ENCODE peak calls at places on chromosomes 6 and 20, in six cellular contexts. X is ovary, I is sigmoid colon, E is K562, J is uterus, Q is hepatocyte. P is an unnamed sample.

GRCh38 chr6:71676298-71676697 is 210.1 kb upstream of the RIMS1 start:
- DNase-seq in X (no peak), I (no peak), E (no peak), J (no peak), Q (no peak), P (no peak)

GRCh38 chr20:57968111-57968510 is 258.3 kb upstream of the PMEPA1 start:
- DNase-seq in X (no peak), I (no peak), E (no peak), J (no peak), Q (no peak), P (no peak)

GRCh38 chr20:63252157-63252780 is 2.0 kb downstream of the NKAIN4 start:
- DNase-seq in X (no peak), I (no peak), E (no peak), J (no peak), Q (no peak), P (no peak)

GRCh38 chr6:84766796-84767590 is 2.6 kb upstream of the TBX18 start:
- DNase-seq in X (no peak), I (no peak), E (no peak), J (no peak), Q (no peak), P (no peak)

GRCh38 chr20:8375898-8376297 is 243.8 kb downstream of the PLCB1 start:
- DNase-seq in X (no peak), I (no peak), E (no peak), J (no peak), Q (no peak), P (no peak)

GRCh38 chr6:120055071-120055470 is 705.5 kb upstream of the MAN1A1 start:
- DNase-seq in X (no peak), I (no peak), E (no peak), J (no peak), Q (no peak), P (no peak)

GRCh38 chr6:51887859-51888258 is 199.6 kb downstream of the PKHD1 start:
- DNase-seq in X (no peak), I (no peak), E (no peak), J (no peak), Q (no peak), P (no peak)

GRCh38 chr20:63428906-63429575 is 43.4 kb downstream of the KCNQ2 start:
- DNase-seq in X (no peak), I (no peak), E (no peak), J (no peak), Q (no peak), P (no peak)

GRCh38 chr20:47438464-47439381 is 63.0 kb upstream of the NCOA3 start:
- DNase-seq in X (no peak), I (no peak), E (peak; percentile 77), J (no peak), Q (peak; percentile 58), P (no peak)

GRCh38 chr6:4316867-4317400 is 181.6 kb upstream of the ECI2 start:
- DNase-seq in X (no peak), I (no peak), E (no peak), J (peak; percentile 46), Q (peak; percentile 29), P (no peak)
- H3K27ac ChIP-seq in X (no peak overlapping the region), I (peak overlapping the region; percentile 40), E (no peak overlapping the region), J (peak overlapping the region; percentile 42), Q (peak overlapping the region; percentile 59), P (peak overlapping the region; percentile 54)

GRCh38 chr20:50338479-50339195 is 148.0 kb downstream of the CEBPB start:
- DNase-seq in X (no peak), I (peak; percentile 61), E (peak; percentile 52), J (no peak), Q (no peak), P (no peak)
- H3K4me3 ChIP-seq in X (peak overlapping the region; percentile 12), I (no peak overlapping the region), E (no peak overlapping the region), J (peak overlapping the region; percentile 15), Q (no peak overlapping the region), P (no peak overlapping the region)

DNA sequence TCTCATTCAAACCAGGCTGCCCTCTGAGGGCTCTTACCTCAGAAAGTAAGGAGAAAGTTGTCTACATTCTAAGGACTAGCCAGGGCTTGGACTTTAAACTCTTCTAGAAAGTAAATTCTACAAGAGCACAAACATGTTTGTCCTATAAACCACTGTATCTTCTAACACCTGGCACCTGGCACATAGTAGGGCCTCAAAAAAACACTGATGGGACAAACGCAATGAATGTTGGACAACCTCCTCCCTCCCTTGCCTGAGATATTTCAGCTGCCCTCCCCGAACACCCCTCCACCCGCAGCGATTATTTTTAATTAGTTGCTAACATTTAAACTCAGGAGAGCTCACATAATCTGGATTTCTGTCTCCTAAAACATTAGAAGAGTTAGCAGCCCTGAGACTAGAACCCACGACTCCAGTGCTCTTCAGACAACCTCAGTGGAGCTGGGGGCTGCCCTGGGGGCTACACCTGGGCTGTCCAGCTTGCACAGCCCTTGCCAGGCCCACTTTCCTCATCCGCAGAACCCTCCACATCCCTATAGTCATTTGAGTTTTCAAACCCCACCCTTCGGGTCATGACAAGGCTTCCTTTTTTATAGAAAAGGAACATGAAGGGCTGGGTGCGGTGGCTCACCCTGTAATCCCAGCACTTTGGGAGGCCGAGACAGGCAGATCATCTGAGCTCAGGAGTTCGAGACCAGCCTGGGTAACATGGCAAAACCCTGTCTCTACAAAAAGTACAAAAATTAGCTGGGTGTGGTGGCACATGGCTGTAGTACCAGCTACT is 4.9 kb downstream of the HCK start:
- DNase-seq in X (no peak), I (no peak), E (no peak), J (no peak), Q (no peak), P (no peak)
- H3K27me3 ChIP-seq in X (no peaks in the 10 kb centered on the region), I (peaks cover 72% of the 10 kb centered on the region), E (peaks cover 47% of the 10 kb centered on the region), J (peaks cover 14% of the 10 kb centered on the region), Q (peaks cover 74% of the 10 kb centered on the region), P (peaks cover 17% of the 10 kb centered on the region)

DNA sequence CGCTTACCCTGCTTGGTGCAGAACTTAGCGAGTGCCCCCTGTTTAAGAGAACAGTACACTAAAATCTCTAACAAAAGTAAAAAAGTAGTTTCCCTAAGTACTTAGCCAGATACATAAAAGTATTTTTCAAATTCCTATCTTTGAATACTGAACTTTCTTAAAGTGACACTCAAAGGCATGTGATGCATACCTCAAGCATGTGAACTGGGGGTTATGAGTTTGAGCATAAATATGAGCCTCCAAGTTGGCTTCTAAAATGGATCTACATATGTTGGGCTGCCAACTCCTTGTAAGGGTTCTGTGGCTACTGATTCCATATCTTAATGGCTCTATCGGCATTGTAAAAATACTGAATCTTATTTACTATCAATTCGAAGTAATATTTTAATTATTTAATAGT is 3.8 kb downstream of the ZBTB2 start:
- DNase-seq in X (no peak), I (no peak), E (no peak), J (no peak), Q (no peak), P (no peak)
- H3K27ac ChIP-seq in X (no peak overlapping the region), I (peak overlapping the region; percentile 100), E (no peak overlapping the region), J (no peak overlapping the region), Q (peak overlapping the region; percentile 99), P (no peak overlapping the region)

GRCh38 chr6:43074847-43075741 is 1.0 kb upstream of the PTK7 start:
- DNase-seq in X (peak; percentile 90), I (no peak), E (no peak), J (peak; percentile 92), Q (peak; percentile 67), P (no peak)
- H3K4me3 ChIP-seq in X (peak overlapping the region; percentile 68), I (no peak overlapping the region), E (no peak overlapping the region), J (peak overlapping the region; percentile 80), Q (no peak overlapping the region), P (no peak overlapping the region)

GRCh38 chr20:31856516-31856915 is 11.1 kb upstream of the FOXS1 start:
- DNase-seq in X (peak; percentile 20), I (no peak), E (no peak), J (no peak), Q (no peak), P (no peak)

GRCh38 chr20:31849306-31849930 is 4.0 kb upstream of the FOXS1 start:
- DNase-seq in X (no peak), I (no peak), E (no peak), J (no peak), Q (no peak), P (no peak)

GRCh38 chr20:31857861-31858835 is 12.2 kb downstream of the DUSP15 start:
- DNase-seq in X (peak; percentile 20), I (no peak), E (no peak), J (no peak), Q (no peak), P (no peak)

GRCh38 chr20:31851240-31851955 is 6.0 kb upstream of the FOXS1 start:
- DNase-seq in X (no peak), I (no peak), E (no peak), J (no peak), Q (no peak), P (no peak)

GRCh38 chr20:31853481-31853880 is 8.1 kb upstream of the FOXS1 start:
- DNase-seq in X (peak; percentile 7), I (peak; percentile 36), E (no peak), J (no peak), Q (no peak), P (no peak)
- H3K27me3 ChIP-seq in X (no peaks in the 10 kb centered on the region), I (peaks cover 72% of the 10 kb centered on the region), E (peaks cover 13% of the 10 kb centered on the region), J (no peaks in the 10 kb centered on the region), Q (peaks cover 65% of the 10 kb centered on the region), P (peaks cover 6% of the 10 kb centered on the region)